ENCODE peak calls at places on chromosomes 12 and 14, in ten cellular contexts. One of them, this sample, is unnamed.

GRCh38 chr12:81591256-81591655 is 167.9 kb downstream of the PPFIA2 start:
- DNase-seq in lung: no peak
- DNase-seq in HCT116: no peak
- DNase-seq in DMS153: no peak
- DNase-seq in fibroblast of the conjunctiva: no peak
- DNase-seq in HTR-8/SVneo: no peak
- DNase-seq in SK-N-SH: no peak
- DNase-seq in iris pigment epithelial cell: no peak
- DNase-seq in stimulated activated CD4-positive, alpha-beta T cell treated with anti-CD3 and anti-CD28 coated beads, Interleukin-4, amount 100 ng/mL, for 1 hour: no peak
- DNase-seq in activated naive CD4-positive, alpha-beta T cell treated with anti-CD3 and anti-CD28 coated beads for 36 hours: no peak
- DNase-seq in this sample: no peak

GRCh38 chr12:105676694-105677093 is 346.2 kb downstream of the C12orf75 start:
- DNase-seq in HTR-8/SVneo: no peak
- DNase-seq in iris pigment epithelial cell: no peak
- DNase-seq in stimulated activated CD4-positive, alpha-beta T cell treated with anti-CD3 and anti-CD28 coated beads, Interleukin-4, amount 100 ng/mL, for 1 hour: no peak
- DNase-seq in fibroblast of the conjunctiva: no peak
- DNase-seq in activated naive CD4-positive, alpha-beta T cell treated with anti-CD3 and anti-CD28 coated beads for 36 hours: no peak
- DNase-seq in HCT116: no peak
- DNase-seq in lung: peak; percentile 28
- DNase-seq in DMS153: peak; percentile 80
- DNase-seq in SK-N-SH: no peak
- DNase-seq in this sample: peak; percentile 68

GRCh38 chr12:101165319-101165718 is 44.7 kb downstream of the SLC5A8 start:
- DNase-seq in HCT116: no peak
- DNase-seq in fibroblast of the conjunctiva: no peak
- DNase-seq in stimulated activated CD4-positive, alpha-beta T cell treated with anti-CD3 and anti-CD28 coated beads, Interleukin-4, amount 100 ng/mL, for 1 hour: no peak
- DNase-seq in iris pigment epithelial cell: no peak
- DNase-seq in DMS153: no peak
- DNase-seq in activated naive CD4-positive, alpha-beta T cell treated with anti-CD3 and anti-CD28 coated beads for 36 hours: no peak
- DNase-seq in HTR-8/SVneo: no peak
- DNase-seq in SK-N-SH: no peak
- DNase-seq in lung: no peak
- DNase-seq in this sample: no peak

GRCh38 chr12:80636832-80637231 is 70.6 kb upstream of the MYF6 start:
- DNase-seq in SK-N-SH: no peak
- DNase-seq in stimulated activated CD4-positive, alpha-beta T cell treated with anti-CD3 and anti-CD28 coated beads, Interleukin-4, amount 100 ng/mL, for 1 hour: no peak
- DNase-seq in lung: no peak
- DNase-seq in fibroblast of the conjunctiva: no peak
- DNase-seq in activated naive CD4-positive, alpha-beta T cell treated with anti-CD3 and anti-CD28 coated beads for 36 hours: no peak
- DNase-seq in HCT116: no peak
- DNase-seq in HTR-8/SVneo: no peak
- DNase-seq in iris pigment epithelial cell: peak; percentile 57
- DNase-seq in DMS153: no peak
- DNase-seq in this sample: no peak

GRCh38 chr12:50220357-50221061 is 53.3 kb upstream of the CERS5 start:
- DNase-seq in SK-N-SH: peak; percentile 32
- DNase-seq in iris pigment epithelial cell: peak; percentile 80
- DNase-seq in DMS153: no peak
- DNase-seq in HTR-8/SVneo: no peak
- DNase-seq in activated naive CD4-positive, alpha-beta T cell treated with anti-CD3 and anti-CD28 coated beads for 36 hours: peak; percentile 77
- DNase-seq in fibroblast of the conjunctiva: peak; percentile 63
- DNase-seq in HCT116: no peak
- DNase-seq in stimulated activated CD4-positive, alpha-beta T cell treated with anti-CD3 and anti-CD28 coated beads, Interleukin-4, amount 100 ng/mL, for 1 hour: no peak
- DNase-seq in lung: no peak
- DNase-seq in this sample: no peak

GRCh38 chr12:2239376-2240010 is 186.7 kb downstream of the CACNA1C start:
- DNase-seq in fibroblast of the conjunctiva: no peak
- DNase-seq in HCT116: no peak
- DNase-seq in HTR-8/SVneo: no peak
- DNase-seq in DMS153: no peak
- DNase-seq in SK-N-SH: peak; percentile 52
- DNase-seq in stimulated activated CD4-positive, alpha-beta T cell treated with anti-CD3 and anti-CD28 coated beads, Interleukin-4, amount 100 ng/mL, for 1 hour: no peak
- DNase-seq in activated naive CD4-positive, alpha-beta T cell treated with anti-CD3 and anti-CD28 coated beads for 36 hours: no peak
- DNase-seq in lung: no peak
- DNase-seq in iris pigment epithelial cell: no peak
- DNase-seq in this sample: no peak

GRCh38 chr12:110619534-110619953 is 5.6 kb downstream of the TCTN1 start:
- DNase-seq in fibroblast of the conjunctiva: no peak
- DNase-seq in DMS153: no peak
- DNase-seq in lung: no peak
- DNase-seq in HTR-8/SVneo: no peak
- DNase-seq in HCT116: no peak
- DNase-seq in stimulated activated CD4-positive, alpha-beta T cell treated with anti-CD3 and anti-CD28 coated beads, Interleukin-4, amount 100 ng/mL, for 1 hour: peak; percentile 13
- DNase-seq in SK-N-SH: peak; percentile 26
- DNase-seq in activated naive CD4-positive, alpha-beta T cell treated with anti-CD3 and anti-CD28 coated beads for 36 hours: peak; percentile 74
- DNase-seq in iris pigment epithelial cell: peak; percentile 10
- DNase-seq in this sample: no peak

GRCh38 chr14:67932708-67933107 is 113.1 kb downstream of the RAD51B start:
- DNase-seq in stimulated activated CD4-positive, alpha-beta T cell treated with anti-CD3 and anti-CD28 coated beads, Interleukin-4, amount 100 ng/mL, for 1 hour: no peak
- DNase-seq in DMS153: no peak
- DNase-seq in HTR-8/SVneo: no peak
- DNase-seq in activated naive CD4-positive, alpha-beta T cell treated with anti-CD3 and anti-CD28 coated beads for 36 hours: no peak
- DNase-seq in iris pigment epithelial cell: no peak
- DNase-seq in fibroblast of the conjunctiva: no peak
- DNase-seq in SK-N-SH: no peak
- DNase-seq in HCT116: no peak
- DNase-seq in lung: no peak
- DNase-seq in this sample: no peak

GRCh38 chr12:108129017-108129812 is at the start of gene WSCD2:
- DNase-seq in iris pigment epithelial cell: peak; percentile 10
- DNase-seq in lung: no peak
- DNase-seq in stimulated activated CD4-positive, alpha-beta T cell treated with anti-CD3 and anti-CD28 coated beads, Interleukin-4, amount 100 ng/mL, for 1 hour: no peak
- DNase-seq in HTR-8/SVneo: peak; percentile 44
- DNase-seq in HCT116: peak; percentile 32
- DNase-seq in DMS153: peak; percentile 7
- DNase-seq in activated naive CD4-positive, alpha-beta T cell treated with anti-CD3 and anti-CD28 coated beads for 36 hours: no peak
- DNase-seq in SK-N-SH: peak; percentile 90
- DNase-seq in fibroblast of the conjunctiva: no peak
- DNase-seq in this sample: peak; percentile 25

GRCh38 chr14:24334431-24335271 is at the start of gene ADCY4:
- DNase-seq in iris pigment epithelial cell: no peak
- DNase-seq in DMS153: no peak
- DNase-seq in lung: no peak
- DNase-seq in activated naive CD4-positive, alpha-beta T cell treated with anti-CD3 and anti-CD28 coated beads for 36 hours: no peak
- DNase-seq in HTR-8/SVneo: no peak
- DNase-seq in HCT116: no peak
- DNase-seq in fibroblast of the conjunctiva: no peak
- DNase-seq in stimulated activated CD4-positive, alpha-beta T cell treated with anti-CD3 and anti-CD28 coated beads, Interleukin-4, amount 100 ng/mL, for 1 hour: peak; percentile 34
- DNase-seq in SK-N-SH: peak; percentile 60
- DNase-seq in this sample: peak; percentile 41

GRCh38 chr14:32087173-32087861 is 10.2 kb downstream of the ARHGAP5 start:
- DNase-seq in SK-N-SH: no peak
- DNase-seq in activated naive CD4-positive, alpha-beta T cell treated with anti-CD3 and anti-CD28 coated beads for 36 hours: no peak
- DNase-seq in iris pigment epithelial cell: peak; percentile 70
- DNase-seq in lung: no peak
- DNase-seq in stimulated activated CD4-positive, alpha-beta T cell treated with anti-CD3 and anti-CD28 coated beads, Interleukin-4, amount 100 ng/mL, for 1 hour: no peak
- DNase-seq in DMS153: peak; percentile 7
- DNase-seq in fibroblast of the conjunctiva: no peak
- DNase-seq in HCT116: peak; percentile 83
- DNase-seq in HTR-8/SVneo: peak; percentile 58
- DNase-seq in this sample: no peak

GRCh38 chr14:104283197-104284106 is 145.1 kb downstream of the KIF26A start:
- DNase-seq in HCT116: no peak
- DNase-seq in stimulated activated CD4-positive, alpha-beta T cell treated with anti-CD3 and anti-CD28 coated beads, Interleukin-4, amount 100 ng/mL, for 1 hour: no peak
- DNase-seq in activated naive CD4-positive, alpha-beta T cell treated with anti-CD3 and anti-CD28 coated beads for 36 hours: peak; percentile 1
- DNase-seq in HTR-8/SVneo: no peak
- DNase-seq in lung: no peak
- DNase-seq in iris pigment epithelial cell: no peak
- DNase-seq in SK-N-SH: no peak
- DNase-seq in fibroblast of the conjunctiva: no peak
- DNase-seq in DMS153: no peak
- DNase-seq in this sample: peak; percentile 89